ENCODE peak calls at places on chromosomes 1 and 21, in five cellular contexts. One of them, this sample, is unnamed. For H4K20me1, the result is how much of the 10 kb centered on the place peaks cover.

GRCh38 chr1:168585191-168585590 is 8.8 kb downstream of the XCL1 start:
- DNase-seq in K562: no peak
- DNase-seq in HepG2: no peak
- DNase-seq in hepatocyte: no peak
- DNase-seq in fibroblast of lung: peak
- DNase-seq in this sample: no peak

GRCh38 chr1:169363046-169363756 is 4.4 kb downstream of the NME7 start:
- DNase-seq in fibroblast of lung: peak
- DNase-seq in HepG2: no peak
- DNase-seq in K562: no peak
- DNase-seq in hepatocyte: no peak
- DNase-seq in this sample: peak

GRCh38 chr1:64308856-64309255 is 105.4 kb downstream of the UBE2U start:
- DNase-seq in HepG2: no peak
- DNase-seq in hepatocyte: no peak
- DNase-seq in K562: no peak
- DNase-seq in fibroblast of lung: peak
- DNase-seq in this sample: no peak

GRCh38 chr1:44254392-44254791 is 41.1 kb downstream of the DMAP1 start:
- DNase-seq in fibroblast of lung: no peak
- DNase-seq in hepatocyte: no peak
- DNase-seq in K562: no peak
- DNase-seq in HepG2: no peak
- DNase-seq in this sample: no peak

GRCh38 chr21:39633770-39634181 is 21.0 kb downstream of the B3GALT5 start:
- DNase-seq in hepatocyte: peak
- DNase-seq in HepG2: no peak
- DNase-seq in K562: no peak
- DNase-seq in fibroblast of lung: peak
- DNase-seq in this sample: no peak

GRCh38 chr1:55192093-55192492 is 23.1 kb downstream of the USP24 start:
- DNase-seq in HepG2: no peak
- DNase-seq in fibroblast of lung: no peak
- DNase-seq in K562: peak
- DNase-seq in hepatocyte: no peak
- DNase-seq in this sample: no peak

GRCh38 chr1:42930178-42931107 is 28.2 kb downstream of the SLC2A1 start:
- DNase-seq in hepatocyte: no peak
- DNase-seq in fibroblast of lung: no peak
- DNase-seq in K562: no peak
- DNase-seq in HepG2: no peak
- DNase-seq in this sample: no peak

GRCh38 chr1:222095606-222096475 is 354.0 kb upstream of the DUSP10 start:
- DNase-seq in hepatocyte: peak
- DNase-seq in HepG2: peak
- DNase-seq in K562: peak
- DNase-seq in fibroblast of lung: no peak
- DNase-seq in this sample: peak

GRCh38 chr1:151611288-151611790 is 511 bp upstream of the SNX27 start:
- DNase-seq in hepatocyte: peak
- DNase-seq in K562: no peak
- DNase-seq in fibroblast of lung: peak
- DNase-seq in HepG2: peak
- DNase-seq in this sample: peak

GRCh38 chr1:23798662-23799142 is 1.9 kb downstream of the GALE start:
- DNase-seq in HepG2: no peak
- DNase-seq in K562: peak
- DNase-seq in hepatocyte: no peak
- DNase-seq in fibroblast of lung: no peak
- DNase-seq in this sample: no peak

GRCh38 chr1:24904731-24905354 is 25.2 kb downstream of the RUNX3 start:
- DNase-seq in hepatocyte: no peak
- DNase-seq in K562: no peak
- DNase-seq in HepG2: no peak
- DNase-seq in fibroblast of lung: no peak
- DNase-seq in this sample: no peak

GRCh38 chr1:156150107-156151000 is 3.0 kb upstream of the SEMA4A start:
- DNase-seq in fibroblast of lung: no peak
- DNase-seq in hepatocyte: no peak
- DNase-seq in HepG2: no peak
- DNase-seq in K562: no peak
- DNase-seq in this sample: no peak

GRCh38 chr1:227330279-227330678 is 12.0 kb upstream of the CDC42BPA start:
- DNase-seq in fibroblast of lung: no peak
- DNase-seq in hepatocyte: no peak
- DNase-seq in K562: no peak
- DNase-seq in HepG2: no peak
- DNase-seq in this sample: no peak

GRCh38 chr1:47002211-47002610 is 21.3 kb upstream of the CYP4X1 start:
- DNase-seq in K562: no peak
- DNase-seq in hepatocyte: no peak
- DNase-seq in fibroblast of lung: no peak
- DNase-seq in HepG2: no peak
- DNase-seq in this sample: no peak

GRCh38 chr1:14742181-14742980 is 143.9 kb downstream of the KAZN start:
- DNase-seq in HepG2: peak
- DNase-seq in hepatocyte: peak
- DNase-seq in fibroblast of lung: peak
- DNase-seq in K562: no peak
- DNase-seq in this sample: peak

GRCh38 chr1:102097451-102097850 is 100.7 kb upstream of the OLFM3 start:
- DNase-seq in K562: no peak
- DNase-seq in fibroblast of lung: no peak
- DNase-seq in HepG2: no peak
- DNase-seq in hepatocyte: no peak
- DNase-seq in this sample: peak

GRCh38 chr1:228338521-228339051 is 68.0 kb downstream of the TRIM11 start:
- DNase-seq in HepG2: no peak
- DNase-seq in fibroblast of lung: no peak
- DNase-seq in K562: no peak
- DNase-seq in hepatocyte: no peak
- DNase-seq in this sample: no peak

GRCh38 chr1:75132421-75133381 is 1.5 kb upstream of the LHX8 start:
- DNase-seq in HepG2: no peak
- DNase-seq in fibroblast of lung: no peak
- DNase-seq in hepatocyte: no peak
- DNase-seq in K562: no peak
- DNase-seq in this sample: no peak

GRCh38 chr1:240284656-240285427 is 193.2 kb downstream of the FMN2 start:
- DNase-seq in K562: no peak
- DNase-seq in HepG2: no peak
- DNase-seq in fibroblast of lung: no peak
- DNase-seq in hepatocyte: no peak
- DNase-seq in this sample: no peak

GRCh38 chr1:173301507-173301906 is 94.4 kb upstream of the TNFSF4 start:
- DNase-seq in K562: peak
- DNase-seq in hepatocyte: no peak
- DNase-seq in HepG2: no peak
- DNase-seq in fibroblast of lung: peak
- DNase-seq in this sample: no peak

GRCh38 chr1:88877911-88878310 is 13.5 kb downstream of the GTF2B start:
- DNase-seq in fibroblast of lung: no peak
- DNase-seq in HepG2: no peak
- DNase-seq in K562: no peak
- DNase-seq in hepatocyte: no peak
- DNase-seq in this sample: no peak

GRCh38 chr1:3783651-3784474 is 11.3 kb downstream of the SMIM1 start:
- DNase-seq in hepatocyte: no peak
- DNase-seq in HepG2: no peak
- DNase-seq in K562: no peak
- DNase-seq in fibroblast of lung: no peak
- DNase-seq in this sample: no peak
- H3K4me3 ChIP-seq in hepatocyte: no peak
- H3K4me3 ChIP-seq in HepG2: no peak
- H3K4me3 ChIP-seq in K562: no peak
- H3K4me3 ChIP-seq in fibroblast of lung: no peak
- H3K4me3 ChIP-seq in this sample: no peak

GRCh38 chr21:38170283-38170682 is 86.5 kb upstream of the KCNJ15 start:
- DNase-seq in hepatocyte: peak
- DNase-seq in K562: no peak
- DNase-seq in HepG2: no peak
- DNase-seq in fibroblast of lung: peak
- DNase-seq in this sample: no peak
- TF ChIP-seq CTCF in hepatocyte: peak
- TF ChIP-seq CTCF in K562: peak
- TF ChIP-seq CTCF in HepG2: no peak
- TF ChIP-seq CTCF in fibroblast of lung: peak
- TF ChIP-seq CTCF in this sample: no peak

DNA sequence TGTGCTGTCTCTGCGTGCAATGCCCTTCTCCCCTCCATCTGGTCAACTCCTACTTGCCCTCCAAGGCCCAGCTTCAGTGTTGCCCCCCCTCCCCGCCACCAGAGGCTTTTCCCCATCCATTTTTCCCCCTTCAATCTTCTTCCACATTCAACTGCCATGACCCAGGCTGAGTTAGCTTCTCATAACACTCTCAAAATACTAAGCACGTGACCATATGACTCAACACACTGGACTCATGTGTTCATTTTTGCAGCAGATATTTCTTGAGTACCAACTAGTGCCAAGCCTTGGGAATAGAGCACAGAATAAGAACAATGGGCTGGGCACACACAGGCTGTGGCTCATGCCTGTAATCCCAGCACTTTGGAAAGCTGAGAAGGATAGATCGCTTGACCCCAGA is 132.1 kb downstream of the IGSF21 start:
- DNase-seq in HepG2: no peak
- DNase-seq in hepatocyte: no peak
- DNase-seq in K562: no peak
- DNase-seq in fibroblast of lung: no peak
- DNase-seq in this sample: no peak
- H4K20me1 ChIP-seq in HepG2: under half
- H4K20me1 ChIP-seq in hepatocyte: under half
- H4K20me1 ChIP-seq in K562: under half
- H4K20me1 ChIP-seq in fibroblast of lung: under half
- H4K20me1 ChIP-seq in this sample: under half

GRCh38 chr1:201849372-201850052 is 20.6 kb downstream of the IPO9 start:
- DNase-seq in HepG2: no peak
- DNase-seq in hepatocyte: no peak
- DNase-seq in fibroblast of lung: no peak
- DNase-seq in K562: no peak
- DNase-seq in this sample: no peak

GRCh38 chr1:201848230-201848629 is 19.3 kb downstream of the IPO9 start:
- DNase-seq in fibroblast of lung: no peak
- DNase-seq in HepG2: no peak
- DNase-seq in hepatocyte: no peak
- DNase-seq in K562: no peak
- DNase-seq in this sample: no peak

GRCh38 chr1:201847150-201847549 is 18.2 kb downstream of the IPO9 start:
- DNase-seq in HepG2: no peak
- DNase-seq in fibroblast of lung: no peak
- DNase-seq in hepatocyte: no peak
- DNase-seq in K562: no peak
- DNase-seq in this sample: no peak

GRCh38 chr1:201850053-201850397 is 21.1 kb downstream of the IPO9 start:
- DNase-seq in hepatocyte: no peak
- DNase-seq in K562: no peak
- DNase-seq in HepG2: no peak
- DNase-seq in fibroblast of lung: peak
- DNase-seq in this sample: peak

DNA sequence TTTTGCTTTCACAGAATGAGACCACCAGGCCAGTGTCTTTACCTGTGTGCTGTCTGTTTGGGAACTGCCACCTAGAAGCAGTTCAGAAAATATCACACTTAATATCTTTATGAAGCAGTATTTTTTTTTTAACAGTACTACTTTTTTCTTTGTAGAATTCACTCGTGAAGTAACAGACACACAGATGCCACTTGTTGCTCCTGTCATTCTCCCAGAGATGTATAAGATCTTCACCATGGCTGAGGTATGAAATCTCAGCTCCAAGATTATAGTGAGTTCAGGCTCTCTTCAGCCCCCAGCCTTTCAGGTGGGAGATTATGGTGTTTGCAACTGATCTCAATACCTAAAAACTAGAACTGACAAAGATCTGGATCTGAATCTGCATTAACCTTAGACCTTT is 23.0 kb downstream of the IPO9 start:
- DNase-seq in fibroblast of lung: no peak
- DNase-seq in hepatocyte: no peak
- DNase-seq in HepG2: no peak
- DNase-seq in K562: no peak
- DNase-seq in this sample: no peak
- H3K4me3 ChIP-seq in fibroblast of lung: no peak
- H3K4me3 ChIP-seq in hepatocyte: no peak
- H3K4me3 ChIP-seq in HepG2: no peak
- H3K4me3 ChIP-seq in K562: no peak
- H3K4me3 ChIP-seq in this sample: no peak

GRCh38 chr1:51569284-51570062 is 47.4 kb upstream of the OSBPL9 start:
- DNase-seq in hepatocyte: peak
- DNase-seq in HepG2: peak
- DNase-seq in fibroblast of lung: peak
- DNase-seq in K562: peak
- DNase-seq in this sample: peak
- TF ChIP-seq CTCF in hepatocyte: peak
- TF ChIP-seq CTCF in HepG2: peak
- TF ChIP-seq CTCF in fibroblast of lung: peak
- TF ChIP-seq CTCF in K562: peak
- TF ChIP-seq CTCF in this sample: peak

This sample was measured in PC-9.